ENCODE peak calls at places on chromosomes 1 and 21, in five cellular contexts. H, P, R, K and O are unnamed samples.
A peak's percentile ranks its signal among the peaks of the same experiment; 100 is the strongest.

GRCh38 chr1:29749546-29749945 is 513.2 kb downstream of the PTPRU start:
- DNase-seq in H (no peak), P (no peak), R (no peak), K (no peak), O (no peak)

GRCh38 chr21:38439336-38439900 is 58.9 kb downstream of the ERG start:
- DNase-seq in H (no peak), P (no peak), R (no peak), K (no peak), O (no peak)

GRCh38 chr1:52552236-52552504 is 722 bp downstream of the TUT4 start:
- DNase-seq in H (peak; percentile 28), P (peak; percentile 60), R (no peak), K (peak; percentile 40), O (no peak)

GRCh38 chr1:241611063-241611462 is 29.1 kb downstream of the CHML start:
- DNase-seq in H (no peak), P (peak; percentile 72), R (no peak), K (peak; percentile 61), O (peak; percentile 56)

GRCh38 chr21:38277501-38278111 is 20.8 kb downstream of the KCNJ15 start:
- DNase-seq in H (no peak), P (no peak), R (no peak), K (no peak), O (no peak)

GRCh38 chr1:221165331-221166161 is 286.3 kb downstream of the HLX start:
- DNase-seq in H (no peak), P (no peak), R (no peak), K (no peak), O (no peak)

GRCh38 chr1:77424236-77424635 is 142.4 kb downstream of the AK5 start:
- DNase-seq in H (no peak), P (no peak), R (no peak), K (no peak), O (no peak)

GRCh38 chr1:168112673-168113305 is 23.9 kb downstream of the GPR161 start:
- DNase-seq in H (no peak), P (no peak), R (no peak), K (no peak), O (no peak)

GRCh38 chr1:32406629-32407111 is 12.4 kb upstream of the BSDC1 start:
- DNase-seq in H (no peak), P (peak; percentile 28), R (no peak), K (no peak), O (no peak)

GRCh38 chr1:173002891-173003582 is 47.7 kb downstream of the TNFSF18 start:
- DNase-seq in H (no peak), P (no peak), R (no peak), K (no peak), O (no peak)

GRCh38 chr1:29736582-29737188 is 500.4 kb downstream of the PTPRU start:
- DNase-seq in H (peak; percentile 62), P (peak; percentile 20), R (peak; percentile 63), K (peak; percentile 53), O (no peak)

GRCh38 chr1:9239622-9240401 is 5.2 kb downstream of the H6PD start:
- DNase-seq in H (no peak), P (peak; percentile 83), R (no peak), K (no peak), O (no peak)

GRCh38 chr1:241525026-241525425 is 5.5 kb upstream of the FH start:
- DNase-seq in H (no peak), P (no peak), R (no peak), K (no peak), O (no peak)

GRCh38 chr1:10232213-10232612 is 21.8 kb downstream of the KIF1B start:
- DNase-seq in H (no peak), P (no peak), R (no peak), K (no peak), O (no peak)

GRCh38 chr1:10867914-10868598 is 71.6 kb upstream of the CASZ1 start:
- DNase-seq in H (no peak), P (no peak), R (no peak), K (no peak), O (no peak)

GRCh38 chr1:55640708-55641473 is 425.7 kb upstream of the USP24 start:
- DNase-seq in H (no peak), P (peak; percentile 6), R (no peak), K (no peak), O (no peak)

GRCh38 chr1:32960819-32961355 is 3.7 kb downstream of the RNF19B start:
- DNase-seq in H (no peak), P (no peak), R (no peak), K (no peak), O (no peak)

GRCh38 chr1:205642679-205643307 is 11.0 kb upstream of the ELK4 start:
- DNase-seq in H (no peak), P (peak; percentile 39), R (no peak), K (no peak), O (no peak)

GRCh38 chr1:208324005-208324404 is 79.8 kb upstream of the PLXNA2 start:
- DNase-seq in H (no peak), P (no peak), R (no peak), K (no peak), O (no peak)

GRCh38 chr1:180951881-180952656 is 39.4 kb downstream of the KIAA1614 start:
- DNase-seq in H (no peak), P (no peak), R (no peak), K (no peak), O (no peak)

GRCh38 chr1:99051611-99052283 is 47.1 kb upstream of the PLPPR5 start:
- DNase-seq in H (no peak), P (no peak), R (no peak), K (no peak), O (no peak)

GRCh38 chr1:153217212-153217611 is at the start of gene PRR9:
- DNase-seq in H (no peak), P (no peak), R (no peak), K (no peak), O (no peak)

GRCh38 chr1:113456967-113457366 is 66.7 kb downstream of the MAGI3 start:
- DNase-seq in H (no peak), P (peak; percentile 86), R (no peak), K (no peak), O (peak; percentile 90)

GRCh38 chr1:86507935-86508582 is 38.8 kb upstream of the CLCA4 start:
- DNase-seq in H (peak; percentile 24), P (no peak), R (no peak), K (no peak), O (peak; percentile 19)

GRCh38 chr1:199460933-199461332 is 566.6 kb upstream of the NR5A2 start:
- DNase-seq in H (no peak), P (no peak), R (no peak), K (no peak), O (no peak)

GRCh38 chr21:22552390-22552789 is 1554.2 kb downstream of the NCAM2 start:
- DNase-seq in H (no peak), P (no peak), R (no peak), K (no peak), O (no peak)

GRCh38 chr1:200245492-200245891 is 164.3 kb downstream of the ZNF281 start:
- DNase-seq in H (no peak), P (no peak), R (no peak), K (peak; percentile 25), O (no peak)

GRCh38 chr1:201573030-201573429 is 34.1 kb downstream of the NAV1 start:
- DNase-seq in H (no peak), P (no peak), R (no peak), K (no peak), O (no peak)

GRCh38 chr1:207288315-207288714 is 33.2 kb upstream of the CD55 start:
- DNase-seq in H (no peak), P (no peak), R (no peak), K (no peak), O (no peak)

GRCh38 chr1:234559152-234559916 is 50.6 kb downstream of the IRF2BP2 start:
- DNase-seq in H (no peak), P (no peak), R (no peak), K (no peak), O (no peak)

GRCh38 chr1:6523566-6523965 is 30.7 kb downstream of the NOL9 start:
- DNase-seq in H (peak; percentile 60), P (peak; percentile 65), R (no peak), K (peak; percentile 76), O (peak; percentile 41)

GRCh38 chr1:118304722-118305344 is 119.8 kb upstream of the SPAG17 start:
- DNase-seq in H (no peak), P (no peak), R (no peak), K (no peak), O (no peak)

GRCh38 chr1:211328866-211329265 is 2.2 kb downstream of the TRAF5 start:
- DNase-seq in H (no peak), P (no peak), R (no peak), K (no peak), O (no peak)

GRCh38 chr1:211330282-211330936 is 3.8 kb downstream of the TRAF5 start:
- DNase-seq in H (no peak), P (no peak), R (peak; percentile 42), K (no peak), O (no peak)

GRCh38 chr1:211328084-211328694 is 1.6 kb downstream of the TRAF5 start:
- DNase-seq in H (no peak), P (no peak), R (no peak), K (no peak), O (no peak)

GRCh38 chr1:211331011-211331709 is 4.5 kb downstream of the TRAF5 start:
- DNase-seq in H (no peak), P (no peak), R (no peak), K (no peak), O (no peak)

DNA sequence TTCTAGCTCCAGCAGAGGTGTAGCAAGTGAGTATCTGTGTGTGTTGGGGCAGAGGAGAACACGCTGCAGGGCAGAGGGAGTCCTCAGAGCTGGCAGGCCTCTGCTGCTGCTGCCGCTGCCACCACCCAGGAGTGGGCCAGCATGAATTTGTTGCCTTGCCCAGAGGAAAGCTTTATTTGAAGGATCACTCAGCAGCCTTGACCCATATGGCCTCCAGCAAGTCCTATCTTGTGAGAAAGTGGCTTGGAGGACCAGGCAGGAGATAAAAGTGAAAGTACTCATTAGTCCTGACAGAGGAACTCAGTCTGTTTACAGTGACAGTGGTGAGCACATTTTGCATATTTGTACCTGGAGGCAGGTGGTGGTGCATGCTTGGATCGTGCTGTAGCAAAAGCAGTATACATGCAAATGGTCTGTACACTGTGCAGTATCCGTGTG is 3.1 kb downstream of the TRAF5 start:
- DNase-seq in H (no peak), P (no peak), R (peak; percentile 33), K (no peak), O (no peak)
- TF ChIP-seq ATF3 in H (no peak), P (no peak), R (no peak), K (no peak), O (no peak)

GRCh38 chr1:93615201-93616150 is 66.2 kb downstream of the BCAR3 start:
- DNase-seq in H (no peak), P (peak; percentile 80), R (no peak), K (peak; percentile 50), O (no peak)
- TF ChIP-seq ATF3 in H (no peak), P (peak; percentile 94), R (no peak), K (peak; percentile 86), O (no peak)

DNA sequence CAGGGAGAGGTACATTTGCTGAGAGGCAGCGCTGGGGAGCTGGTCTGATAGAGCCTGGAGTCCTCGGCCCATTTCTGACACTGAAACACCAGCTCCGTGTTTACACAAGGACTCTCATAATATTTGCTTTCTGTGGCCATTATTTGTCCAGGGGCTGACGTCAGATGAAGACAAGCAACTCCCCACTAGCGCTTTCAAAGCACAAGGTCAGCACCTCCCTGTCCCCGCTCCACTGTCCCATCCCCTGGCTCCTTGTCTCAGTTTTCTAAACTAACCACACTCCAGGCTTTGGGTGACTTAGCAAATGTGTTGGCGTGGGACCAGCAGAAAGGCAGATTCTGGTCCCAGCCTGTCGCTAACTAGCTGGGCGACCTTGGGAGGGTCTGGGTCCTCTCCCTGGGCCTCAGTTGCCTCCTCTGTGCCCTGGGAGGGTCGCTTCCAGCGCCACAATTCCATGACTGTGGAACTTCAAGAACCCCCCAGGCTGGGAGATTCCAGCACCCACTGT is 37.4 kb upstream of the ZBTB40 start:
- DNase-seq in H (no peak), P (peak; percentile 95), R (no peak), K (peak; percentile 37), O (no peak)
- TF ChIP-seq ATF3 in H (no peak), P (peak; percentile 94), R (no peak), K (no peak), O (no peak)

GRCh38 chr1:171014878-171015277 is 75.8 kb upstream of the FMO3 start:
- DNase-seq in H (no peak), P (no peak), R (no peak), K (no peak), O (no peak)
- TF ChIP-seq ATF3 in H (no peak), P (no peak), R (no peak), K (no peak), O (no peak)